ENCODE peak calls at places on chromosomes 1 and 21, in ten cellular contexts. Y, Z, J, L, M, Q, B, N, G and I are unnamed samples.

GRCh38 chr1:207499573-207499972 is 3.6 kb downstream of the CR1 start:
- DNase-seq in Y (peak), Z (peak), J (peak), L (peak), M (peak), Q (peak), B (no peak), N (peak), G (peak), I (peak)

GRCh38 chr1:155531624-155532023 is 31.0 kb downstream of the ASH1L start:
- DNase-seq in Y (no peak), Z (no peak), J (no peak), L (no peak), M (no peak), Q (no peak), B (no peak), N (no peak), G (no peak), I (no peak)

GRCh38 chr1:3587133-3587733 is 24.1 kb downstream of the MEGF6 start:
- DNase-seq in Y (no peak), Z (no peak), J (no peak), L (no peak), M (no peak), Q (no peak), B (peak), N (peak), G (no peak), I (no peak)

GRCh38 chr1:81706650-81707435 is 93.9 kb upstream of the ADGRL2 start:
- DNase-seq in Y (no peak), Z (no peak), J (no peak), L (peak), M (peak), Q (no peak), B (no peak), N (peak), G (no peak), I (no peak)

GRCh38 chr1:228802386-228803221 is 67.3 kb downstream of the RHOU start:
- DNase-seq in Y (no peak), Z (no peak), J (no peak), L (no peak), M (no peak), Q (no peak), B (no peak), N (no peak), G (no peak), I (no peak)

GRCh38 chr21:45328198-45329087 is 40.7 kb upstream of the POFUT2 start:
- DNase-seq in Y (no peak), Z (no peak), J (peak), L (no peak), M (no peak), Q (no peak), B (no peak), N (no peak), G (no peak), I (no peak)

GRCh38 chr1:14602131-14602530 is 3.6 kb downstream of the KAZN start:
- DNase-seq in Y (no peak), Z (no peak), J (no peak), L (peak), M (no peak), Q (no peak), B (no peak), N (no peak), G (peak), I (no peak)

GRCh38 chr1:244214009-244214967 is 163.2 kb downstream of the ZBTB18 start:
- DNase-seq in Y (no peak), Z (peak), J (no peak), L (peak), M (peak), Q (no peak), B (peak), N (peak), G (peak), I (no peak)

GRCh38 chr21:39121600-39122355 is 61.5 kb downstream of the PSMG1 start:
- DNase-seq in Y (no peak), Z (no peak), J (no peak), L (peak), M (peak), Q (no peak), B (no peak), N (no peak), G (no peak), I (no peak)

GRCh38 chr1:226476066-226476465 is 68.2 kb upstream of the PARP1 start:
- DNase-seq in Y (no peak), Z (no peak), J (no peak), L (no peak), M (no peak), Q (no peak), B (no peak), N (no peak), G (no peak), I (no peak)

GRCh38 chr1:245475116-245475515 is 320.3 kb downstream of the KIF26B start:
- DNase-seq in Y (no peak), Z (no peak), J (no peak), L (peak), M (peak), Q (no peak), B (no peak), N (no peak), G (no peak), I (no peak)

GRCh38 chr1:183674339-183674738 is 21.2 kb upstream of the APOBEC4 start:
- DNase-seq in Y (no peak), Z (no peak), J (no peak), L (peak), M (no peak), Q (no peak), B (no peak), N (no peak), G (no peak), I (no peak)

GRCh38 chr1:70360321-70360720 is 5.8 kb upstream of the ANKRD13C start:
- DNase-seq in Y (no peak), Z (no peak), J (no peak), L (no peak), M (no peak), Q (no peak), B (no peak), N (no peak), G (no peak), I (no peak)

GRCh38 chr1:201505505-201505893 is 1.4 kb downstream of the CSRP1 start:
- DNase-seq in Y (peak), Z (no peak), J (no peak), L (peak), M (peak), Q (no peak), B (no peak), N (peak), G (no peak), I (no peak)
- TF ChIP-seq CTCF in Y (no peak), Z (no peak), J (no peak), L (no peak), M (no peak), Q (no peak), B (peak), N (peak), G (no peak), I (no peak)

GRCh38 chr21:33374874-33375644 is 28.2 kb upstream of the IFNGR2 start:
- DNase-seq in Y (no peak), Z (no peak), J (no peak), L (no peak), M (no peak), Q (no peak), B (no peak), N (no peak), G (no peak), I (no peak)
- TF ChIP-seq CTCF in Y (no peak), Z (no peak), J (no peak), L (no peak), M (no peak), Q (no peak), B (no peak), N (no peak), G (no peak), I (peak)

DNA sequence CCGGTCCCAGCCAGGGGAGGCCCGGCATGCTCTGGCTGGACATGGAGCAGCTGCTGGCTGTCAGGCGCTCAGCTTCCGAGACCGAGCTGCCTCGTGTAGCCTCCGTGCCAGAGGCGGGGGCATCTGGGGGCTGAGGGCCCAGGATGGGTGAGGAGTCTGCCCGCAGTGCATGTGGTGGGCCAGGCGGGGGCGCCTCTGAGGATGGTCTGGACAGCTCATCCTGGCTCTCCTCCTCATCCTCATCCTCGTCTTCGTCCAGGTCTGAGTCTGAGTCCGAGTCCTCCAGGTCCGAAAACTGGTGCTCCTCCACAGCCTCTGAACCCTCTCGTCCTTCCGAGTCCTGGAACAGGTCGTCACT is 28.9 kb upstream of the EDN2 start:
- DNase-seq in Y (peak), Z (peak), J (no peak), L (no peak), M (no peak), Q (no peak), B (no peak), N (no peak), G (no peak), I (no peak)
- TF ChIP-seq CTCF in Y (peak), Z (peak), J (peak), L (peak), M (peak), Q (peak), B (peak), N (peak), G (no peak), I (peak)

GRCh38 chr21:34074283-34075098 is 1.1 kb downstream of the MRPS6 start:
- DNase-seq in Y (peak), Z (peak), J (no peak), L (no peak), M (peak), Q (no peak), B (no peak), N (no peak), G (no peak), I (peak)
- TF ChIP-seq CTCF in Y (no peak), Z (no peak), J (no peak), L (no peak), M (peak), Q (no peak), B (peak), N (no peak), G (no peak), I (peak)

GRCh38 chr1:149887456-149888159 is 11.8 kb upstream of the BOLA1 start:
- DNase-seq in Y (peak), Z (peak), J (peak), L (peak), M (peak), Q (peak), B (peak), N (peak), G (peak), I (peak)
- TF ChIP-seq CTCF in Y (no peak), Z (no peak), J (no peak), L (no peak), M (no peak), Q (no peak), B (no peak), N (no peak), G (peak), I (no peak)

GRCh38 chr1:6970256-6970655 is 185.0 kb downstream of the CAMTA1 start:
- DNase-seq in Y (no peak), Z (no peak), J (no peak), L (no peak), M (no peak), Q (no peak), B (no peak), N (no peak), G (no peak), I (no peak)

GRCh38 chr1:6969762-6970161 is 184.5 kb downstream of the CAMTA1 start:
- DNase-seq in Y (no peak), Z (no peak), J (no peak), L (no peak), M (no peak), Q (no peak), B (no peak), N (no peak), G (no peak), I (no peak)

GRCh38 chr1:6971048-6971447 is 185.8 kb downstream of the CAMTA1 start:
- DNase-seq in Y (no peak), Z (no peak), J (no peak), L (peak), M (no peak), Q (no peak), B (no peak), N (no peak), G (no peak), I (no peak)

GRCh38 chr1:6967431-6968079 is 182.3 kb downstream of the CAMTA1 start:
- DNase-seq in Y (no peak), Z (no peak), J (no peak), L (no peak), M (no peak), Q (no peak), B (no peak), N (no peak), G (no peak), I (no peak)

GRCh38 chr1:6969106-6969505 is 183.9 kb downstream of the CAMTA1 start:
- DNase-seq in Y (no peak), Z (no peak), J (no peak), L (peak), M (peak), Q (no peak), B (no peak), N (peak), G (no peak), I (no peak)
- TF ChIP-seq CTCF in Y (no peak), Z (no peak), J (no peak), L (no peak), M (no peak), Q (no peak), B (no peak), N (no peak), G (no peak), I (no peak)